ENCODE peak calls at places on chromosome X, in five cellular contexts. A, D, Q, Y and Z are unnamed samples.

GRCh38 chrX:13452283-13452682 is 117.1 kb upstream of the EGFL6 start:
- DNase-seq in A (no peak), D (no peak), Q (peak), Y (no peak), Z (no peak)

GRCh38 chrX:112642349-112642748 is 37.4 kb downstream of the LHFPL1 start:
- DNase-seq in A (peak), D (no peak), Q (peak), Y (no peak), Z (no peak)

GRCh38 chrX:65643046-65643785 is 24.2 kb upstream of the MSN start:
- DNase-seq in A (no peak), D (no peak), Q (no peak), Y (no peak), Z (no peak)

GRCh38 chrX:139530550-139530949 is at the start of gene F9:
- DNase-seq in A (no peak), D (no peak), Q (no peak), Y (no peak), Z (no peak)

GRCh38 chrX:110759785-110760184 is 35.8 kb downstream of the CHRDL1 start:
- DNase-seq in A (no peak), D (no peak), Q (no peak), Y (no peak), Z (no peak)

GRCh38 chrX:10048076-10048475 is 80.9 kb downstream of the CLDN34 start:
- DNase-seq in A (no peak), D (no peak), Q (no peak), Y (no peak), Z (no peak)

GRCh38 chrX:130869239-130869638 is 33.8 kb downstream of the ENOX2 start:
- DNase-seq in A (no peak), D (no peak), Q (no peak), Y (no peak), Z (no peak)

GRCh38 chrX:133926809-133927208 is 58.6 kb downstream of the GPC3 start:
- DNase-seq in A (no peak), D (no peak), Q (no peak), Y (no peak), Z (no peak)

GRCh38 chrX:27966955-27967354 is 14.3 kb downstream of the DCAF8L1 start:
- DNase-seq in A (no peak), D (no peak), Q (no peak), Y (no peak), Z (no peak)

GRCh38 chrX:101229155-101229554 is 9.6 kb downstream of the DRP2 start:
- DNase-seq in A (no peak), D (no peak), Q (no peak), Y (no peak), Z (no peak)

GRCh38 chrX:133922390-133922772 is 63.0 kb downstream of the GPC3 start:
- DNase-seq in A (no peak), D (no peak), Q (no peak), Y (peak), Z (no peak)

GRCh38 chrX:8579602-8580001 is 115.0 kb downstream of the VCX3B start:
- DNase-seq in A (no peak), D (no peak), Q (no peak), Y (no peak), Z (no peak)

GRCh38 chrX:154593201-154593600 is 8.3 kb downstream of the CTAG1A start:
- DNase-seq in A (no peak), D (no peak), Q (no peak), Y (no peak), Z (no peak)

GRCh38 chrX:124641737-124642491 is 295.6 kb downstream of the SH2D1A start:
- DNase-seq in A (no peak), D (no peak), Q (no peak), Y (no peak), Z (no peak)

GRCh38 chrX:123884809-123885408 is 25.1 kb downstream of the XIAP start:
- DNase-seq in A (peak), D (no peak), Q (no peak), Y (no peak), Z (no peak)

GRCh38 chrX:129653985-129654651 is 638 bp downstream of the APLN start:
- DNase-seq in A (no peak), D (no peak), Q (peak), Y (no peak), Z (no peak)

DNA sequence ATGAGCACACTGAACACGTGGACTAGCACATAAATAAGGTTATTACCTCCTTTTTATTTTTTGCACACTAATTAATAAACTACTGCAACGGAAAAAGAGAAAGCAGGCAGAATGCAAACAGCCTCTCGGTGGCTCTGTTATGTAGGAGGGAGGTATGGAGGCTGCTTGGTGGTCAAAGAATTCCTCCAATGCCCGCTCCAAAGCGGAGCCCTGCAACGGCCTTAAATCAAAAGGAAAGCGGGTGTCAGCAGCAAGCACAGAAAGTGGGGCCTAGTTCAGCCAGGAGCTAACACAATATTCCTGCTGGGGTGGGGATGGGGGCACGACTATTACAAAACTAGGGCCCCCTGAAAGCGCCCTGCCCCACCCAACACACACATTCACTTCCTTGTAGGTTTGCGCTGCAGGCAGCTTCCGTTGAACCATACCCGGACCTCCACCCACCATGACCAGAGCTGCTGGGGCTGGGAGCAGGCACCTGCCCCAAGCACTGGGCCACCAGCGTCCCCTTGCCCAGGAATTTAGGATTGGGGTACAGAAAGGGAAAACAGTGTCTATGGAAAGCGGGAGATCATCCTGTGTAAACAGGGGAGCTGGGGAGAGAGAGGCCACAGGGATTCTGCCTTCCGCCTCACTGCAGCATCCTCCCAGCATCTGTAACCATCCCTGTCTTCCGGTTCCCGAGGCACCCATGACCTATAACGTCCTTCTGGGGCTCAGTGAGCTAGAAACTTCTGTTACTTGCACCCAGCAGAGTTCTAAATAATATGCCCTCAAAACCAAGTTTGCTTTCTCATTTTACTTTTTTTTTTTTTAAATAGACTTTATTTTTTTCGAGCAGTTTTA is 57.1 kb upstream of the DDX3X start:
- DNase-seq in A (no peak), D (no peak), Q (peak), Y (no peak), Z (no peak)
- H3K4me3 ChIP-seq in A (no peak), D (peak), Q (peak), Y (peak), Z (peak)

DNA sequence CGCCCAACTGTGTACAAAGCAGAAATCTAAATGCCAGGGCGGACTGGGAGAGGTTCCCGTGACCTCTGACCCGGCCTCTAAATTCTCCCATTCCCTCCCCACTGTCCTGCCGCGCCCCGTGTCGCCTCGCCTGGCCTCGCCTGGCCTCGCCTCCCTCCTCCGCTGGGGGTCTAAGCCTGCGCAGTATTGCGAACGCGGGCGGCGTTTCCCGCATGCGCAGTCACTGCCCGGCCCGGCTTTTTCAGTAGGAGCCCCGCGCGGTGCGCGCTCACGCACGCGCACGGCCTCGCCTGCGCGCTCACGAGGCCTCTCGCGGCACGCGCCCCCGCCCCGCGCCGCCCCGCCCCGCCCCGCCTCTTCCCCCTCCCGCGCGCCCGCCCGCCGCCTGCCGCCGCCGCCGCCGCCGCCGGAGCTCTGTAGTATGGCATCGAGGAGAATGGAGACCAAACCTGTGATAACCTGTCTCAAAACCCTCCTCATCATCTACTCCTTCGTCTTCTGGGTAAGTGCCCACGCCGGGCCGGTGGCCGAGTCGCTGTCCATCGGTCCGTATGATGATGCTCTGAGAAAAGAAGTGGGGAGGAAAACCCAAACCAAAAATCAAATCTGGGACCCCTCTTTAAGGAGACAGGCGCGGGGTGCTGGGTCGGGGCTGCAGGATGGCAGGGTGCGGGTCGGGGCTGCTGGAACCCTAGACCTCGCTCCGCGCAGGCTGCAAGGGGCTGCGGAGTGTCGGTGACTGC is at the start of gene TSPAN7:
- DNase-seq in A (peak), D (peak), Q (peak), Y (peak), Z (peak)
- TF ChIP-seq POLR2A in A (no peak), D (no peak), Q (no peak), Y (no peak), Z (no peak)

GRCh38 chrX:12137982-12138365 is 299 bp upstream of the FRMPD4 start:
- DNase-seq in A (no peak), D (no peak), Q (no peak), Y (no peak), Z (no peak)

GRCh38 chrX:12141511-12141910 is 3.2 kb downstream of the FRMPD4 start:
- DNase-seq in A (no peak), D (no peak), Q (no peak), Y (no peak), Z (no peak)

GRCh38 chrX:12142661-12143060 is 4.4 kb downstream of the FRMPD4 start:
- DNase-seq in A (no peak), D (no peak), Q (no peak), Y (no peak), Z (no peak)

GRCh38 chrX:12138366-12139313 is at the start of gene FRMPD4:
- DNase-seq in A (no peak), D (no peak), Q (no peak), Y (no peak), Z (peak)

GRCh38 chrX:12139934-12140611 is 1.8 kb downstream of the FRMPD4 start:
- DNase-seq in A (no peak), D (no peak), Q (no peak), Y (no peak), Z (no peak)
- H3K4me3 ChIP-seq in A (no peak), D (no peak), Q (no peak), Y (no peak), Z (peak)

GRCh38 chrX:118720058-118720707 is 7.2 kb upstream of the IL13RA1 start:
- DNase-seq in A (no peak), D (no peak), Q (no peak), Y (no peak), Z (no peak)
- TF ChIP-seq POLR2A in A (no peak), D (no peak), Q (no peak), Y (no peak), Z (no peak)

DNA sequence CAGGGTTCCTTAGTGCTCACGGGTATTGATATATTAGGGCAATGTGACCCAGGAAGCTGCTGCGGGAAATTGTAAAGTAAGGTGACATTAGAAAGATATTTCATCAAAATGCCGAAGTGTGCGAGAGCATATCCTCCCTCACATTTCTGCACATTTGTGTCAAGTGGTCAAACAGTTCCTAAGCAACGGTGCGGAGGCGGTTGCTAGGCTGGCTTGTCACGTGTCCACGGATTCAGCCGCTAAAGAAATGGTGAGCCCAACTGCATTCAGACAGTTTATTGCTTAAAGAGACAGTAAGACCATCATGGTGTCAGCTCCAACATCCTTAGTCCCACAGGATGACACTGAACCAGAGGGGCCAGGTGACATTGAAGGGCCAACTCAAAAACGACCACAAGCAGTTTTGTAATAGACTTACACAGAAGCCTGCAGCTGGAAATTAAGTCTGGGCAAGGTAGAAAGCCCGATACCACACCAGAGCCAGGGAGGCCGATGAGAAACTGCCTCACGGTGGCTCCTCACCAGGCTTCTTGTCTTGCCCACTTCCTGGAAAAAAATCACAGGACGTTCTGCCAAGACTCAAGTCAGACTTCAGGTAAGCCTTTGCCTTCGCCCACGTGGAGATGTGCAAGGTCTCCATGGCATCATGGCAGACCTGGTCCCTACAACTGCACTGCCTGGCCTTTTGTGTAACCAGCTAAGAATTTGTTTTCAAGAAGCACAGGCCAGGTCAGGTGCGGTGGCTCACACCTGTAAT is 50.4 kb downstream of the USP11 start:
- DNase-seq in A (no peak), D (no peak), Q (peak), Y (peak), Z (no peak)
- H3K4me3 ChIP-seq in A (no peak), D (no peak), Q (no peak), Y (no peak), Z (no peak)

DNA sequence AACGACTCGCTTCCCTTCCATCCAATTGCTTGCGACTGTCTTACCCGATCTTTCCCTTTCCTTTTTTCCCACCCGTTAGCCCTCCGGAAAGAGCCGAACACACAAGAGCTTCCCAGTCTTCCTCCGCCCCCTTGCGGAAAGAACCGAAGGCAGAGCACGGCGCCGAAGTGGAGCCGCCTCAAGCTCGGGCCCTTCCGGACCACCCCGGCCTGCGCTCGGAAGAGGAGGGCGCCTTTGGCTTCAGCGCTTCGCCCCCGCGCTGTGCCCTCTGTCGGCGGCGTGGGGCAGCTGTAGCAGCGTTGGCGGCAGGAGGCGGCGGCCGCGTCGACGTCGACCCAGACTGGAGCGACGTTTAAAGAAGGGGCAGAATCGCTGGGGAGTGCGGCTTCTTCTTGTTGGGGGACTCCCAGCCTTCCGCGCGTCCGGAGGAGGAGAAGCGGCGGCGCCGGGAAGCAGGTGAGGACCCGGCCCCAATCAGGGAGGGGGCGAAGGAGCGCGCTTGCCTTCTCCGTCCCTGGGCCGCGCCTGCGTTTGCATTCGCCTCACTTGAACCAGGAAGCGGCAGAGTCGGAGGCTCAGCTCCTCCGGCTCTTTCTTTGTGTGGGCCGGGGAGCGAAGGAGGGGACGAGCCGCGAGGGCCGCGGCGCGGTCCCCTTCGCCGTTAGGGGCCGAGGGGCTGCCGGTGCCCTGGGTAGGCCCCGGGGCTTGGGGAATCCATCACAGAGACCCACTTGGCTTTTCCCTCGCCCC is at the start of gene ZBTB33:
- DNase-seq in A (peak), D (peak), Q (peak), Y (peak), Z (peak)
- TF ChIP-seq POLR2A in A (no peak), D (peak), Q (peak), Y (no peak), Z (peak)

GRCh38 chrX:73916489-73916888 is 353.5 kb downstream of the CHIC1 start:
- DNase-seq in A (no peak), D (no peak), Q (no peak), Y (no peak), Z (no peak)
- H3K4me3 ChIP-seq in A (no peak), D (no peak), Q (no peak), Y (no peak), Z (no peak)

GRCh38 chrX:48467331-48467761 is 2.7 kb downstream of the SLC38A5 start:
- DNase-seq in A (no peak), D (no peak), Q (no peak), Y (no peak), Z (no peak)
- TF ChIP-seq POLR2A in A (no peak), D (no peak), Q (no peak), Y (no peak), Z (no peak)